ENCODE peak calls at places on chromosomes 2 and 18, in ten cellular contexts. N is tibial nerve, B is spleen, D is prostate gland, L is heart right ventricle, S is transverse colon, P is kidney, Z is right atrium auricular region, C is keratinocyte, Q is breast epithelium. X is an unnamed sample.
A peak's percentile ranks its signal among the peaks of the same experiment; 100 is the strongest.

GRCh38 chr2:56860991-56861390 is 677.2 kb downstream of the CCDC85A start:
- DNase-seq in N (no peak), B (no peak), D (no peak), L (no peak), S (no peak), P (no peak), Z (no peak), C (no peak), Q (no peak), X (no peak)

GRCh38 chr2:233208382-233209116 is 42.9 kb upstream of the ATG16L1 start:
- DNase-seq in N (no peak), B (peak; percentile 23), D (no peak), L (no peak), S (no peak), P (no peak), Z (no peak), C (no peak), Q (no peak), X (no peak)

GRCh38 chr2:197212344-197213262 is 98.0 kb downstream of the ANKRD44 start:
- DNase-seq in N (no peak), B (no peak), D (no peak), L (no peak), S (no peak), P (no peak), Z (no peak), C (no peak), Q (no peak), X (no peak)

GRCh38 chr2:68784191-68784590 is 49.6 kb downstream of the ARHGAP25 start:
- DNase-seq in N (no peak), B (no peak), D (no peak), L (no peak), S (no peak), P (no peak), Z (no peak), C (no peak), Q (no peak), X (no peak)

GRCh38 chr18:49899647-49900330 is 86.5 kb upstream of the ACAA2 start:
- DNase-seq in N (no peak), B (no peak), D (no peak), L (no peak), S (no peak), P (no peak), Z (no peak), C (no peak), Q (no peak), X (no peak)

GRCh38 chr2:55120634-55121359 is 70.5 kb upstream of the RTN4 start:
- DNase-seq in N (no peak), B (no peak), D (no peak), L (peak; percentile 56), S (peak; percentile 16), P (peak; percentile 84), Z (no peak), C (no peak), Q (no peak), X (peak; percentile 72)

GRCh38 chr2:241635756-241636155 is 1.2 kb downstream of the THAP4 start:
- DNase-seq in N (no peak), B (no peak), D (no peak), L (no peak), S (no peak), P (peak; percentile 10), Z (no peak), C (no peak), Q (no peak), X (no peak)

GRCh38 chr2:143906850-143907249 is 613.1 kb downstream of the ZEB2 start:
- DNase-seq in N (no peak), B (no peak), D (no peak), L (no peak), S (no peak), P (no peak), Z (no peak), C (no peak), Q (no peak), X (no peak)

GRCh38 chr2:26487192-26487591 is 9.3 kb upstream of the OTOF start:
- DNase-seq in N (no peak), B (no peak), D (no peak), L (no peak), S (no peak), P (peak; percentile 35), Z (no peak), C (no peak), Q (no peak), X (no peak)

GRCh38 chr2:109259671-109260070 is 130.7 kb downstream of the SH3RF3 start:
- DNase-seq in N (no peak), B (peak; percentile 51), D (no peak), L (no peak), S (no peak), P (no peak), Z (no peak), C (no peak), Q (no peak), X (no peak)

GRCh38 chr2:231614559-231615057 is 21.9 kb downstream of the TEX44 start:
- DNase-seq in N (no peak), B (peak; percentile 85), D (no peak), L (peak; percentile 80), S (no peak), P (peak; percentile 91), Z (no peak), C (no peak), Q (no peak), X (peak; percentile 71)

GRCh38 chr2:11938196-11938595 is 191.8 kb downstream of the LPIN1 start:
- DNase-seq in N (no peak), B (no peak), D (peak; percentile 78), L (peak; percentile 80), S (peak; percentile 41), P (no peak), Z (peak; percentile 88), C (peak; percentile 41), Q (no peak), X (no peak)

GRCh38 chr2:157509755-157510154 is 65.9 kb upstream of the CYTIP start:
- DNase-seq in N (no peak), B (no peak), D (no peak), L (no peak), S (no peak), P (no peak), Z (no peak), C (no peak), Q (no peak), X (no peak)

GRCh38 chr2:215899111-215900074 is 114.0 kb downstream of the MREG start:
- DNase-seq in N (no peak), B (no peak), D (no peak), L (no peak), S (no peak), P (no peak), Z (no peak), C (no peak), Q (no peak), X (no peak)
- H3K36me3 ChIP-seq in N (no peaks in the 10 kb centered on the region), B (no peaks in the 10 kb centered on the region), D (no peaks in the 10 kb centered on the region), L (no peaks in the 10 kb centered on the region), S (no peaks in the 10 kb centered on the region), P (no peaks in the 10 kb centered on the region), Z (no peaks in the 10 kb centered on the region), C (no peaks in the 10 kb centered on the region), Q (no peaks in the 10 kb centered on the region), X (no peaks in the 10 kb centered on the region)

GRCh38 chr18:13219012-13219396 is 444 bp downstream of the LDLRAD4 start:
- DNase-seq in N (no peak), B (no peak), D (no peak), L (no peak), S (no peak), P (no peak), Z (no peak), C (no peak), Q (no peak), X (no peak)

GRCh38 chr18:13218376-13219011 is at the start of gene LDLRAD4:
- DNase-seq in N (no peak), B (no peak), D (peak; percentile 42), L (peak; percentile 73), S (peak; percentile 59), P (peak; percentile 89), Z (peak; percentile 71), C (no peak), Q (no peak), X (peak; percentile 55)

GRCh38 chr18:13221821-13222220 is 3.3 kb downstream of the LDLRAD4 start:
- DNase-seq in N (no peak), B (no peak), D (peak; percentile 53), L (peak; percentile 77), S (peak; percentile 51), P (peak; percentile 93), Z (peak; percentile 76), C (no peak), Q (no peak), X (peak; percentile 62)

GRCh38 chr18:13219576-13219975 is 1.0 kb downstream of the LDLRAD4 start:
- DNase-seq in N (no peak), B (no peak), D (no peak), L (no peak), S (no peak), P (no peak), Z (peak; percentile 52), C (no peak), Q (no peak), X (no peak)

GRCh38 chr18:13220326-13220991 is 1.9 kb downstream of the LDLRAD4 start:
- DNase-seq in N (no peak), B (no peak), D (no peak), L (peak; percentile 36), S (peak; percentile 55), P (no peak), Z (peak; percentile 58), C (no peak), Q (no peak), X (no peak)
- H3K4me1 ChIP-seq in N (peaks cover 41% of the 10 kb centered on the region), B (peaks cover 58% of the 10 kb centered on the region), D (peaks cover 24% of the 10 kb centered on the region), L (peaks cover 80% of the 10 kb centered on the region), S (peaks cover 59% of the 10 kb centered on the region), P (peaks cover 28% of the 10 kb centered on the region), Z (peaks cover 70% of the 10 kb centered on the region), C (no peaks in the 10 kb centered on the region), Q (peaks cover 20% of the 10 kb centered on the region), X (peaks cover 18% of the 10 kb centered on the region)

DNA sequence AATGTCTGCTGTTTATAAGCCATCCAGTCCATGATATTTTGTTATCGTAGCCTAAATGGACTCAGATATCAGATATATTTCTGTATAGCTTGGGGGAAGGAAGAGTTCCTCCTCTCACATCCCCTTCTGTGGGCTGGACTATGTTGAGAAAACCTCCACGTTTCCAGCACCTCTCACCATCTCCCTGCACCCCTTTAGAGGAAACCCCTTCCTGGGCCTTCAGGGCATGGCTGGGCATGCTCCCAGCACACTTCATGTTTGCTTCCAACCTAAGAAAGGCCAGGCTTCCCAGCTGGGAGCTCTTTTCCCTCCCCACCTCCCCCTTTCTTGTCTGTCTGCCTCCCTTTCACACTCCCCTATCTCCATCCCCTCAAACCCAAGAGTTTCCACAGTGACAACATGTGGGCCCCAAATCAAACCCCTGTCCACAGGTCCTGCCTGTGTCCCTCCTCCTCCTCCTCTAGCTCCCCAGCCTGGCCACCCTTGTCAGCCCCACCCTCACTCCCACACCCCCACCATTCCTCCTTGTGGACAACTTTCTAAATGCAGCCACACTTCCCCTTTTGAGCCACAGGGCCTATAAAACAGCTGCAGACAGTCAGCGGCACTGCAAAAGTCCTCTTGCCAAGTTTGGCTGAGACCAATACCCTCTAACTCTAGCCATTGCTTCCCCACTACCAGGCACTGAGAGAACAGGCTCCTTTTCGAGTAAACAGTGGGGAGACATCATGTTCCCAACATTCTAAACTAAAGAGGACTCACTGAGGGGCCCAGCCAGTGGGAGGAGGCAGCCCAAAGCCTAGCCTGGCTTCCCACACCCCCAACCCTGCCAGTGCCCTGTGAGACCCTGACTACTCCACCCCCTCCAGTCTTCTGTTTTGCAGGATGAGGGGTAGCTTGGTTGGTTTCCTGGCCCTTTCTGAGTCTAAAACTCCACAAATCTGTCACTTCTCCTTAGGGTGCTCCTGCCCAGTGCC is 120.5 kb downstream of the ZFP36L2 start:
- DNase-seq in N (no peak), B (peak; percentile 85), D (peak; percentile 47), L (peak; percentile 53), S (peak; percentile 65), P (peak; percentile 84), Z (no peak), C (no peak), Q (no peak), X (peak; percentile 57)
- H3K27ac ChIP-seq in N (peak overlapping the region; percentile 83), B (peak overlapping the region; percentile 82), D (peak overlapping the region; percentile 77), L (peak overlapping the region; percentile 66), S (peak overlapping the region; percentile 84), P (peak overlapping the region; percentile 7), Z (peak overlapping the region; percentile 85), C (peak overlapping the region; percentile 42), Q (peak overlapping the region; percentile 93), X (peak overlapping the region; percentile 78)

GRCh38 chr18:11700876-11701275 is 11.8 kb downstream of the GNAL start:
- DNase-seq in N (no peak), B (no peak), D (no peak), L (no peak), S (no peak), P (no peak), Z (no peak), C (no peak), Q (no peak), X (no peak)
- H3K36me3 ChIP-seq in N (no peaks in the 10 kb centered on the region), B (no peaks in the 10 kb centered on the region), D (no peaks in the 10 kb centered on the region), L (no peaks in the 10 kb centered on the region), S (no peaks in the 10 kb centered on the region), P (no peaks in the 10 kb centered on the region), Z (no peaks in the 10 kb centered on the region), C (no peaks in the 10 kb centered on the region), Q (no peaks in the 10 kb centered on the region), X (no peaks in the 10 kb centered on the region)